ENCODE peak calls at places on chromosome 15, in ten cellular contexts. One of them, this sample, is unnamed.

GRCh38 chr15:25859838-25860645 is 3.1 kb downstream of the ATP10A start:
- DNase-seq in NCI-H446: no peak
- DNase-seq in ELR: no peak
- DNase-seq in NCI-H2081: no peak
- DNase-seq in NCI-H345: no peak
- DNase-seq in hippocampal formation: no peak
- DNase-seq in GM10248: no peak
- DNase-seq in iris pigment epithelial cell: no peak
- DNase-seq in RWPE1: no peak
- DNase-seq in stimulated activated CD4-positive, alpha-beta T cell treated with anti-CD3 and anti-CD28 coated beads, Interleukin-2, amount 100 ng/mL, for 48 hours: no peak
- DNase-seq in this sample: no peak

GRCh38 chr15:79004336-79004735 is 59.5 kb upstream of the CTSH start:
- DNase-seq in GM10248: peak; percentile 85
- DNase-seq in iris pigment epithelial cell: peak; percentile 81
- DNase-seq in NCI-H2081: no peak
- DNase-seq in NCI-H345: no peak
- DNase-seq in hippocampal formation: no peak
- DNase-seq in RWPE1: peak; percentile 75
- DNase-seq in ELR: peak; percentile 93
- DNase-seq in NCI-H446: no peak
- DNase-seq in stimulated activated CD4-positive, alpha-beta T cell treated with anti-CD3 and anti-CD28 coated beads, Interleukin-2, amount 100 ng/mL, for 48 hours: no peak
- DNase-seq in this sample: no peak

GRCh38 chr15:27414168-27414870 is 443.3 kb downstream of the GABRG3 start:
- DNase-seq in stimulated activated CD4-positive, alpha-beta T cell treated with anti-CD3 and anti-CD28 coated beads, Interleukin-2, amount 100 ng/mL, for 48 hours: no peak
- DNase-seq in ELR: no peak
- DNase-seq in NCI-H345: peak; percentile 35
- DNase-seq in hippocampal formation: no peak
- DNase-seq in RWPE1: no peak
- DNase-seq in GM10248: no peak
- DNase-seq in NCI-H2081: no peak
- DNase-seq in NCI-H446: no peak
- DNase-seq in iris pigment epithelial cell: no peak
- DNase-seq in this sample: no peak

GRCh38 chr15:93046120-93046519 is 42.9 kb downstream of the RGMA start:
- DNase-seq in NCI-H446: no peak
- DNase-seq in stimulated activated CD4-positive, alpha-beta T cell treated with anti-CD3 and anti-CD28 coated beads, Interleukin-2, amount 100 ng/mL, for 48 hours: no peak
- DNase-seq in NCI-H345: no peak
- DNase-seq in hippocampal formation: no peak
- DNase-seq in RWPE1: no peak
- DNase-seq in ELR: no peak
- DNase-seq in NCI-H2081: no peak
- DNase-seq in GM10248: no peak
- DNase-seq in iris pigment epithelial cell: no peak
- DNase-seq in this sample: no peak

GRCh38 chr15:98888839-98889479 is 118.6 kb downstream of the PGPEP1L start:
- DNase-seq in RWPE1: no peak
- DNase-seq in NCI-H2081: no peak
- DNase-seq in iris pigment epithelial cell: peak; percentile 74
- DNase-seq in hippocampal formation: no peak
- DNase-seq in NCI-H446: no peak
- DNase-seq in stimulated activated CD4-positive, alpha-beta T cell treated with anti-CD3 and anti-CD28 coated beads, Interleukin-2, amount 100 ng/mL, for 48 hours: no peak
- DNase-seq in GM10248: no peak
- DNase-seq in ELR: peak; percentile 77
- DNase-seq in NCI-H345: no peak
- DNase-seq in this sample: no peak

GRCh38 chr15:85168642-85169173 is 187.1 kb downstream of the PDE8A start:
- DNase-seq in GM10248: peak; percentile 56
- DNase-seq in RWPE1: peak; percentile 86
- DNase-seq in ELR: peak; percentile 47
- DNase-seq in hippocampal formation: no peak
- DNase-seq in NCI-H446: no peak
- DNase-seq in stimulated activated CD4-positive, alpha-beta T cell treated with anti-CD3 and anti-CD28 coated beads, Interleukin-2, amount 100 ng/mL, for 48 hours: peak; percentile 38
- DNase-seq in NCI-H345: peak; percentile 68
- DNase-seq in NCI-H2081: peak; percentile 80
- DNase-seq in iris pigment epithelial cell: peak; percentile 23
- DNase-seq in this sample: no peak

GRCh38 chr15:66184936-66185790 is 68.4 kb downstream of the MEGF11 start:
- DNase-seq in stimulated activated CD4-positive, alpha-beta T cell treated with anti-CD3 and anti-CD28 coated beads, Interleukin-2, amount 100 ng/mL, for 48 hours: no peak
- DNase-seq in GM10248: no peak
- DNase-seq in ELR: no peak
- DNase-seq in hippocampal formation: no peak
- DNase-seq in NCI-H2081: no peak
- DNase-seq in NCI-H446: no peak
- DNase-seq in NCI-H345: no peak
- DNase-seq in iris pigment epithelial cell: no peak
- DNase-seq in RWPE1: no peak
- DNase-seq in this sample: no peak

GRCh38 chr15:46129145-46129544 is 494.3 kb downstream of the SQOR start:
- DNase-seq in hippocampal formation: no peak
- DNase-seq in NCI-H2081: no peak
- DNase-seq in GM10248: no peak
- DNase-seq in iris pigment epithelial cell: no peak
- DNase-seq in NCI-H345: no peak
- DNase-seq in ELR: no peak
- DNase-seq in stimulated activated CD4-positive, alpha-beta T cell treated with anti-CD3 and anti-CD28 coated beads, Interleukin-2, amount 100 ng/mL, for 48 hours: no peak
- DNase-seq in RWPE1: no peak
- DNase-seq in NCI-H446: no peak
- DNase-seq in this sample: no peak

GRCh38 chr15:55494927-55495326 is 13.1 kb downstream of the DNAAF4 start:
- DNase-seq in NCI-H345: no peak
- DNase-seq in stimulated activated CD4-positive, alpha-beta T cell treated with anti-CD3 and anti-CD28 coated beads, Interleukin-2, amount 100 ng/mL, for 48 hours: no peak
- DNase-seq in NCI-H2081: no peak
- DNase-seq in NCI-H446: no peak
- DNase-seq in hippocampal formation: no peak
- DNase-seq in iris pigment epithelial cell: peak; percentile 5
- DNase-seq in RWPE1: no peak
- DNase-seq in GM10248: no peak
- DNase-seq in ELR: no peak
- DNase-seq in this sample: no peak

GRCh38 chr15:40751745-40752144 is 3.3 kb downstream of the RMDN3 start:
- DNase-seq in iris pigment epithelial cell: no peak
- DNase-seq in hippocampal formation: no peak
- DNase-seq in NCI-H345: no peak
- DNase-seq in RWPE1: no peak
- DNase-seq in ELR: no peak
- DNase-seq in GM10248: no peak
- DNase-seq in NCI-H2081: no peak
- DNase-seq in NCI-H446: no peak
- DNase-seq in stimulated activated CD4-positive, alpha-beta T cell treated with anti-CD3 and anti-CD28 coated beads, Interleukin-2, amount 100 ng/mL, for 48 hours: no peak
- DNase-seq in this sample: no peak

GRCh38 chr15:37981781-37982180 is 47.3 kb downstream of the TMCO5A start:
- DNase-seq in stimulated activated CD4-positive, alpha-beta T cell treated with anti-CD3 and anti-CD28 coated beads, Interleukin-2, amount 100 ng/mL, for 48 hours: no peak
- DNase-seq in ELR: peak; percentile 62
- DNase-seq in NCI-H2081: peak; percentile 3
- DNase-seq in NCI-H345: no peak
- DNase-seq in iris pigment epithelial cell: peak; percentile 68
- DNase-seq in NCI-H446: peak; percentile 3
- DNase-seq in hippocampal formation: no peak
- DNase-seq in GM10248: no peak
- DNase-seq in RWPE1: peak; percentile 14
- DNase-seq in this sample: no peak